ENCODE peak calls at places on chromosomes 6 and 20, in ten cellular contexts. Z is aorta, C is transverse colon, U is fibroblast of mammary gland, W is suprapubic skin, V is choroid plexus epithelial cell, N is HCT116, Q is tibial artery, T is cardiac muscle cell, Y is uterus. J is an unnamed sample.

GRCh38 chr6:168050225-168050796 is 28.7 kb downstream of the FRMD1 start:
- DNase-seq in U (no peak), Q (no peak), T (peak), W (peak), V (no peak), C (no peak), N (no peak), Z (peak), Y (no peak), J (no peak)

GRCh38 chr6:54935739-54936138 is 89.2 kb downstream of the FAM83B start:
- DNase-seq in Q (no peak), W (no peak), U (peak), T (peak), Z (no peak), Y (no peak), N (peak), V (peak), C (no peak), J (no peak)

GRCh38 chr6:122788663-122789062 is 395 bp upstream of the SMPDL3A start:
- DNase-seq in W (no peak), Z (no peak), N (no peak), V (peak), C (no peak), T (no peak), U (no peak), Y (no peak), Q (no peak), J (no peak)

GRCh38 chr20:64006902-64007301 is 26.0 kb downstream of the PRPF6 start:
- DNase-seq in W (no peak), Z (no peak), C (no peak), N (no peak), U (no peak), T (no peak), Y (no peak), Q (no peak), V (no peak), J (no peak)

GRCh38 chr6:143961868-143962643 is 46.0 kb downstream of the PLAGL1 start:
- DNase-seq in W (no peak), V (no peak), T (no peak), C (no peak), Z (no peak), U (no peak), Y (no peak), Q (no peak), N (no peak), J (no peak)

GRCh38 chr6:111480988-111481830 is 1.8 kb downstream of the REV3L start:
- DNase-seq in Y (no peak), W (no peak), V (no peak), T (no peak), C (no peak), N (no peak), U (peak), Q (no peak), Z (no peak), J (no peak)

GRCh38 chr6:20965915-20966314 is 431.7 kb downstream of the CDKAL1 start:
- DNase-seq in W (no peak), Z (no peak), C (no peak), V (no peak), Q (no peak), U (no peak), Y (no peak), T (no peak), N (no peak), J (no peak)

GRCh38 chr6:23890543-23891227 is 235.3 kb upstream of the NRSN1 start:
- DNase-seq in Y (no peak), Z (no peak), W (no peak), V (peak), N (no peak), T (peak), U (peak), Q (no peak), C (no peak), J (no peak)

GRCh38 chr6:150345786-150346185 is 23.0 kb upstream of the IYD start:
- DNase-seq in U (peak), T (no peak), N (no peak), W (no peak), C (no peak), Q (no peak), V (no peak), Y (no peak), Z (no peak), J (no peak)

GRCh38 chr6:169213814-169214520 is 39.7 kb downstream of the THBS2 start:
- DNase-seq in V (no peak), T (no peak), N (no peak), U (no peak), Z (no peak), Y (no peak), Q (peak), C (no peak), W (no peak), J (no peak)

GRCh38 chr6:68233623-68234022 is 401.5 kb upstream of the ADGRB3 start:
- DNase-seq in Y (no peak), W (no peak), C (no peak), T (peak), V (peak), Q (no peak), U (peak), N (no peak), Z (no peak), J (no peak)

GRCh38 chr6:40997256-40997957 is 41.6 kb downstream of the UNC5CL start:
- DNase-seq in N (peak), Y (no peak), Q (no peak), V (peak), U (peak), Z (no peak), W (no peak), T (peak), C (peak), J (no peak)

GRCh38 chr6:128413291-128413690 is 107.1 kb downstream of the PTPRK start:
- DNase-seq in W (no peak), Z (no peak), U (no peak), V (no peak), C (no peak), Y (no peak), N (no peak), T (no peak), Q (no peak), J (no peak)

GRCh38 chr20:44271915-44272663 is 25.0 kb downstream of the GDAP1L1 start:
- DNase-seq in C (no peak), T (no peak), U (no peak), Z (no peak), Q (no peak), V (no peak), N (no peak), Y (no peak), W (no peak), J (no peak)

GRCh38 chr20:63808964-63809674 is 21.9 kb downstream of the ZBTB46 start:
- DNase-seq in Y (no peak), Z (no peak), Q (no peak), V (no peak), N (no peak), W (no peak), C (no peak), U (no peak), T (no peak), J (no peak)

GRCh38 chr20:63682384-63683139 is 13.9 kb upstream of the TNFRSF6B start:
- DNase-seq in Y (peak), V (peak), C (peak), N (peak), Z (peak), T (peak), W (peak), Q (peak), U (peak), J (peak)

GRCh38 chr6:139523986-139524385 is 149.5 kb upstream of the CITED2 start:
- DNase-seq in Y (no peak), T (no peak), V (no peak), Z (no peak), Q (no peak), C (no peak), N (no peak), W (no peak), U (no peak), J (no peak)

GRCh38 chr6:153031335-153031955 is 28.9 kb upstream of the MTRF1L start:
- DNase-seq in U (peak), W (no peak), V (peak), Q (no peak), C (no peak), N (no peak), Z (no peak), Y (no peak), T (no peak), J (no peak)

GRCh38 chr6:69164564-69165252 is 529.6 kb downstream of the ADGRB3 start:
- DNase-seq in T (no peak), W (no peak), Q (no peak), U (no peak), Z (no peak), C (no peak), N (no peak), Y (no peak), V (peak), J (no peak)

GRCh38 chr6:16883414-16883813 is 122.2 kb upstream of the ATXN1 start:
- DNase-seq in W (no peak), Q (no peak), V (no peak), N (no peak), Z (no peak), U (no peak), C (no peak), Y (no peak), T (no peak), J (no peak)

GRCh38 chr6:129498950-129499870 is 210.8 kb downstream of the ARHGAP18 start:
- DNase-seq in Y (no peak), V (peak), T (peak), Z (peak), U (peak), Q (no peak), N (peak), W (no peak), C (no peak), J (no peak)

GRCh38 chr6:74277749-74278148 is 581.7 kb downstream of the CD109 start:
- DNase-seq in Z (no peak), Q (no peak), W (no peak), T (peak), N (no peak), C (no peak), U (no peak), Y (no peak), V (peak), J (no peak)

GRCh38 chr6:149936743-149937142 is 5.1 kb upstream of the ULBP2 start:
- DNase-seq in C (no peak), W (no peak), V (no peak), Q (no peak), N (no peak), T (no peak), U (no peak), Y (no peak), Z (no peak), J (no peak)

GRCh38 chr6:119739776-119740175 is 390.2 kb upstream of the MAN1A1 start:
- DNase-seq in C (no peak), W (no peak), N (no peak), U (no peak), V (no peak), T (no peak), Q (no peak), Z (no peak), Y (no peak), J (no peak)

DNA sequence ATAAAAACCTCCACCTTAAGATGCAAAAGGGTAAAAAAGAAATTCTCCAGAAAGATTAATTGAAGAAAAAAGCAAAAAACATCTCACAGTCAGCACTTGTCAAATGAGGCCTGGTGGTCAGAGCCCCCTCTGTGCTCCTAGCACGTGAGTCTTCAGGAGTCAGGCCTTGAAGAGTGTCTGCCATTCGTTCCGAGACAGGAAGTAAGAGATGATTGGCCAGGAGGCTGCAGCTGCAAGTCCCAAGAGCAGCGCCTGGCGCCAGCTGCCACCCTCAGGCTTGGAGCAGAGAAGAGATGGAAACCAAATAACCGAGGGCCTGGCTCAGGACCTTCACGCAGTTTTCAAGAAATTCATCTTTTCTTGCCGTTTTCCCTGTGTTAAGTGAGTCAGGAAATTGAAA is 65.0 kb downstream of the FAM120B start:
- DNase-seq in U (no peak), V (no peak), W (no peak), C (no peak), T (peak), Z (no peak), Q (no peak), Y (no peak), N (no peak), J (peak)
- H3K4me3 ChIP-seq in U (no peak), V (no peak), W (no peak), C (no peak), T (no peak), Z (no peak), Q (no peak), Y (no peak), N (no peak), J (no peak)

DNA sequence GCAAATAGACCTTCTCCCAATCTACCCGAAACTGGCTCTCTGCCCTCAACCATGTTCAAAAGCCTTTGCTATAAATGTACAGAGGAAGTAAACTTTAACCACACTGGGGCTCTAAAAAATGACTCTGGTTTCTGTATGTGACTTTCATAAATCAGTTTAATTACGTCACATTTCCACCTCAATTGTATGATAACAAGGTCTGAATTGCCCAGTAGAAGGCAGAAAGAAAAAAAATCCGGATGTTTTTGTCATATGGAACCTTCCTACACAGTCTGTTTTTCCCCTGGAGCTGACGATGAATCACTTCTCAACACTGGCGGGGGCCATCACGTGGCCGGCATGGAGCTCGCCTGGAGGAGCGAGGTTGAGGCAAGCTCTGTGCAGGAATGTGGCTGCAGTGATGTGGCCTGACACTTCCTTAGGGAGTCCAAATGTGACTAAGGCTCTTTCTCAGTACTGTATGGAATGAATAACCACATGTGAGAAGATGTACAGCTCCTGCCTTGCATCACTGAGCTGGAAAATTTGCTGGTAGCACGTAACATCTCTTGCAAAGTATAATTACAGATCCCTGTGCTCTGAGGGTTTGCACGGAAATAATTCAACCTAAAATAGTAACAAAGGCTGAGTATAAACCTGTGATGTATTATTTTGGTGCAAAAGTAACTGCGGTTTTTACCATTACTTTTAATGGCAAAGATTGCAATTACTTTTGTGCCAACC is 58.5 kb upstream of the SNX9 start:
- DNase-seq in V (peak), Y (peak), N (peak), U (peak), W (peak), Q (peak), Z (peak), C (peak), T (peak), J (peak)
- H3K4me3 ChIP-seq in V (no peak), Y (no peak), N (no peak), U (no peak), W (no peak), Q (no peak), Z (no peak), C (no peak), T (no peak), J (no peak)

GRCh38 chr6:104953410-104953953 is 3.4 kb upstream of the LIN28B start:
- DNase-seq in W (no peak), Q (no peak), Z (no peak), N (no peak), U (no peak), Y (no peak), C (no peak), T (no peak), V (no peak), J (no peak)

GRCh38 chr6:104954091-104954797 is 2.7 kb upstream of the LIN28B start:
- DNase-seq in N (no peak), Y (no peak), Q (no peak), Z (no peak), C (no peak), W (no peak), U (no peak), V (no peak), T (no peak), J (no peak)

GRCh38 chr6:104956663-104957294 is at the start of gene LIN28B:
- DNase-seq in Q (no peak), Z (no peak), V (no peak), U (no peak), Y (no peak), T (no peak), W (no peak), C (no peak), N (no peak), J (no peak)

GRCh38 chr6:104955927-104956662 is 812 bp upstream of the LIN28B start:
- DNase-seq in W (no peak), Q (no peak), C (no peak), T (no peak), Y (no peak), N (no peak), V (no peak), U (no peak), Z (no peak), J (no peak)

GRCh38 chr6:104955491-104955890 is 1.4 kb upstream of the LIN28B start:
- DNase-seq in Q (no peak), W (no peak), T (no peak), U (no peak), N (no peak), Z (no peak), C (no peak), Y (no peak), V (no peak), J (no peak)
- H3K4me3 ChIP-seq in Q (no peak), W (no peak), T (peak), U (no peak), N (no peak), Z (no peak), C (no peak), Y (no peak), V (no peak), J (no peak)

GRCh38 chr6:113010590-113010989 is 663.5 kb downstream of the RFPL4B start:
- DNase-seq in W (no peak), C (no peak), Z (no peak), T (no peak), V (no peak), Q (no peak), Y (no peak), U (no peak), N (no peak), J (no peak)
- H3K4me3 ChIP-seq in W (no peak), C (no peak), Z (no peak), T (no peak), V (no peak), Q (no peak), Y (no peak), U (no peak), N (no peak), J (no peak)

GRCh38 chr20:25083773-25084615 is 2.1 kb upstream of the VSX1 start:
- DNase-seq in T (no peak), Z (no peak), N (no peak), Y (no peak), C (peak), W (no peak), V (no peak), U (no peak), Q (peak), J (no peak)

GRCh38 chr20:25082498-25082873 is 545 bp upstream of the VSX1 start:
- DNase-seq in Z (no peak), Y (no peak), Q (no peak), T (no peak), V (no peak), N (no peak), C (no peak), W (no peak), U (no peak), J (no peak)

GRCh38 chr20:25084616-25085187 is 2.8 kb upstream of the VSX1 start:
- DNase-seq in W (no peak), Q (no peak), Y (no peak), U (no peak), T (no peak), N (no peak), C (no peak), V (no peak), Z (no peak), J (no peak)

GRCh38 chr20:25081730-25082497 is at the start of gene VSX1:
- DNase-seq in W (no peak), Q (peak), Y (no peak), U (no peak), N (no peak), V (no peak), C (no peak), Z (no peak), T (no peak), J (no peak)

GRCh38 chr20:25083141-25083772 is 1.3 kb upstream of the VSX1 start:
- DNase-seq in U (no peak), Z (no peak), V (no peak), Q (no peak), Y (no peak), N (no peak), C (no peak), T (no peak), W (no peak), J (no peak)
- H3K4me3 ChIP-seq in U (no peak), Z (no peak), V (no peak), Q (no peak), Y (no peak), N (no peak), C (no peak), T (no peak), W (no peak), J (peak)

J was measured in dorsolateral prefrontal cortex.